ENCODE peak calls at places on chromosomes 7 and 10, in four cellular contexts. W is mesendoderm, S is IMR-90, H is H1. I is an unnamed sample.

GRCh38 chr7:151433721-151434400 is 6.1 kb downstream of the CRYGN start:
- DNase-seq in H (no peak), S (no peak), W (no peak), I (no peak)

GRCh38 chr10:116694253-116694926 is 48.0 kb downstream of the HSPA12A start:
- DNase-seq in S (peak), H (no peak), W (peak), I (peak)

GRCh38 chr10:125515571-125515970 is 167.4 kb downstream of the TEX36 start:
- DNase-seq in S (no peak), W (peak), H (no peak), I (no peak)

GRCh38 chr10:4683137-4683536 is 142.9 kb upstream of the AKR1E2 start:
- DNase-seq in W (no peak), H (no peak), S (no peak), I (no peak)

GRCh38 chr10:104835422-104835821 is 194.3 kb downstream of the SORCS3 start:
- DNase-seq in H (no peak), W (no peak), S (no peak), I (no peak)

GRCh38 chr10:95360122-95360715 is 69.4 kb upstream of the PDLIM1 start:
- DNase-seq in W (no peak), S (peak), H (no peak), I (no peak)

GRCh38 chr7:94559972-94560371 is 50.4 kb downstream of the CASD1 start:
- DNase-seq in S (no peak), H (no peak), W (no peak), I (no peak)

GRCh38 chr7:157523766-157524421 is 187.1 kb downstream of the DNAJB6 start:
- DNase-seq in S (no peak), W (no peak), H (peak), I (peak)

GRCh38 chr7:98866765-98867164 is 3.0 kb downstream of the TMEM130 start:
- DNase-seq in S (no peak), H (no peak), W (no peak), I (no peak)

GRCh38 chr10:13165177-13165576 is 3.8 kb downstream of the MCM10 start:
- DNase-seq in W (no peak), H (no peak), S (no peak), I (no peak)

GRCh38 chr7:27176962-27177794 is 3.1 kb upstream of the HOXA10 start:
- DNase-seq in W (no peak), S (no peak), H (peak), I (peak)
- H4K5ac ChIP-seq in W (no peak), S (no peak), H (no peak), I (no peak)

GRCh38 chr10:129924375-129925085 is 39.5 kb downstream of the EBF3 start:
- DNase-seq in W (no peak), S (no peak), H (no peak), I (no peak)

GRCh38 chr10:129919358-129919757 is 44.7 kb downstream of the EBF3 start:
- DNase-seq in H (no peak), S (no peak), W (no peak), I (no peak)

GRCh38 chr10:129921065-129921670 is 42.9 kb downstream of the EBF3 start:
- DNase-seq in W (no peak), S (no peak), H (no peak), I (no peak)

GRCh38 chr10:129922598-129923123 is 41.4 kb downstream of the EBF3 start:
- DNase-seq in W (no peak), H (no peak), S (no peak), I (no peak)

DNA sequence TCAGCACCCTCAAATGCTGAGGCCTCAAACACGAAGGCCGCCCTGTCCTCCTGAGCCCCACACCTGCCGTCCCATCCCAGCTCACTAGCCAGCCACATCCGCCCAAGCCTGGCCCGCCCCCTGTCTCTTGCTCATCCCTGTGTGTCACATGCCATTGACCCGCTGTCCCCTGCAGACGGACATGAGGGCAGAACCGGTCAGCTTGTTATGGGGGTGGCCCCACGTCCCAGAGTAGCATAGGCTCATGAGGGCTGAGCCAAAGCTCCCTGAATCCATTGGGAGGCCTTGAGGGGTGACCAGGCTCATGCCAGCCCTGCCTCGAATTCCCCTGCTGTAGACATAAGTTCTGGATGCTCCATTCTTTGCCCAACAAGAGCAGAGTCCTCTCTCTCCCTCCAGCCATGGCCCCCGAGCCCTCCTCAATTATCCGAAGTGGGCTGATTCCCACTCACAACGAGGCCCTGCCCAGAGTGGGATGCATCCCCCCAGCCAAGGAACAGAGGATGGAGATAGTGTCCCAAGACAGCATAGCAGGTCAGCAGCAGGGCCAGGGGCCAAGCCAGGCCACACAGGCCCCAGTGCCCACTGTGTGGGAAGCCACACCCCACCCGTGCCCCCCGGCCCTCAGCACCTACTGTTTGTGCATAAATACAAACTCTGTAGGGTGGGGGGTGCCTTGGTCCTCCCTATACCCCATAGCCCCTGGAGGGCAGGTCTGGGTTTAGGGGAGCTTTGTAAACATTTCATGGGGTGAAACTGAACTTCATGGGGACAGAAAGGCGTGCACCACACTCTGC is 42.1 kb downstream of the EBF3 start:
- DNase-seq in W (no peak), H (no peak), S (no peak), I (no peak)
- H2BK15ac ChIP-seq in W (no peak), H (no peak), S (no peak), I (no peak)

GRCh38 chr10:101123085-101123814 is 7.8 kb upstream of the TLX1 start:
- DNase-seq in W (no peak), H (no peak), S (no peak), I (no peak)

GRCh38 chr10:101123815-101124617 is 7.1 kb upstream of the TLX1 start:
- DNase-seq in H (no peak), W (no peak), S (no peak), I (no peak)

GRCh38 chr10:101120884-101121660 is 10.0 kb upstream of the TLX1 start:
- DNase-seq in W (no peak), S (no peak), H (no peak), I (peak)

GRCh38 chr10:101121661-101122045 is 9.4 kb upstream of the TLX1 start:
- DNase-seq in H (no peak), W (no peak), S (no peak), I (peak)

GRCh38 chr10:101122270-101123084 is 8.6 kb upstream of the TLX1 start:
- DNase-seq in W (no peak), S (no peak), H (no peak), I (no peak)
- H4K5ac ChIP-seq in W (no peak), S (no peak), H (no peak), I (no peak)

GRCh38 chr10:29048506-29048905 is 240.4 kb upstream of the LYZL1 start:
- DNase-seq in S (no peak), H (no peak), W (no peak), I (no peak)
- H2BK15ac ChIP-seq in S (no peak), H (no peak), W (no peak), I (no peak)